ENCODE peak calls at places on chromosomes 11 and 22, in seven cellular contexts. H, J, X, F, E, P and S are unnamed samples.

GRCh38 chr11:117281159-117281558 is 10.0 kb upstream of the BACE1-AS start:
- DNase-seq in E (peak), X (peak), J (peak), F (no peak), P (peak), H (peak), S (no peak)

GRCh38 chr11:59706518-59707285 is 6.9 kb downstream of the OR10V1 start:
- DNase-seq in E (peak), P (no peak), H (no peak), F (no peak), X (no peak), J (no peak), S (no peak)

GRCh38 chr11:69926376-69927050 is 107.3 kb upstream of the FGF3 start:
- DNase-seq in X (no peak), H (peak), E (no peak), P (no peak), J (no peak), F (no peak), S (no peak)

GRCh38 chr11:20597137-20597923 is 2.1 kb upstream of the SLC6A5 start:
- DNase-seq in J (no peak), X (no peak), H (peak), F (no peak), E (no peak), P (no peak), S (no peak)

GRCh38 chr11:69174841-69175240 is 19.1 kb downstream of the SMIM38 start:
- DNase-seq in P (no peak), H (no peak), X (no peak), F (no peak), J (no peak), E (no peak), S (no peak)

GRCh38 chr11:30984442-30984816 is 385.1 kb downstream of the DCDC1 start:
- DNase-seq in J (no peak), H (no peak), X (no peak), E (peak), F (no peak), P (no peak), S (no peak)

GRCh38 chr11:1252371-1253102 is 29.7 kb downstream of the MUC5B start:
- DNase-seq in E (no peak), H (no peak), F (no peak), P (no peak), J (no peak), X (no peak), S (no peak)

GRCh38 chr11:27861706-27862430 is 161.6 kb upstream of the BDNF start:
- DNase-seq in P (no peak), E (peak), H (no peak), X (no peak), J (peak), F (no peak), S (no peak)

GRCh38 chr22:49203863-49204598 is 623.6 kb downstream of the BRD1 start:
- DNase-seq in E (no peak), P (peak), H (peak), J (peak), F (no peak), X (no peak), S (peak)

GRCh38 chr11:68973219-68973618 is 7.6 kb downstream of the MRGPRD start:
- DNase-seq in F (no peak), P (no peak), H (peak), X (no peak), E (no peak), J (no peak), S (no peak)

GRCh38 chr11:79309402-79309801 is 131.4 kb downstream of the TENM4 start:
- DNase-seq in P (no peak), X (no peak), F (no peak), J (no peak), H (no peak), E (no peak), S (no peak)

GRCh38 chr22:38315801-38316339 is 1.4 kb downstream of the CSNK1E start:
- DNase-seq in E (no peak), H (no peak), F (no peak), P (no peak), J (no peak), X (no peak), S (no peak)

GRCh38 chr11:69539416-69540117 is 58.1 kb downstream of the LINC01488 start:
- DNase-seq in X (no peak), H (no peak), J (no peak), E (no peak), P (peak), F (no peak), S (no peak)

GRCh38 chr22:39985383-39986045 is 9.2 kb upstream of the FAM83F start:
- DNase-seq in E (no peak), X (no peak), F (no peak), H (no peak), J (no peak), P (no peak), S (no peak)

GRCh38 chr11:100746448-100746847 is 59.4 kb downstream of the ARHGAP42 start:
- DNase-seq in H (no peak), P (no peak), E (no peak), F (no peak), J (no peak), X (no peak), S (no peak)

GRCh38 chr11:65471410-65471762 is 27.5 kb upstream of the MALAT1 start:
- DNase-seq in J (peak), X (peak), E (peak), F (no peak), H (peak), P (peak), S (peak)

GRCh38 chr11:130434521-130435223 is 6.3 kb upstream of the ADAMTS8 start:
- DNase-seq in P (peak), J (peak), H (peak), F (peak), X (peak), E (peak), S (peak)

GRCh38 chr11:95432714-95433503 is 201.9 kb upstream of the SESN3 start:
- DNase-seq in J (no peak), P (no peak), H (no peak), F (no peak), E (no peak), X (no peak), S (no peak)

GRCh38 chr11:131206671-131207070 is 163.7 kb upstream of the NTM start:
- DNase-seq in J (no peak), P (no peak), F (no peak), H (no peak), E (no peak), X (no peak), S (no peak)

GRCh38 chr22:46027219-46028068 is 50.5 kb upstream of the WNT7B start:
- DNase-seq in J (peak), F (peak), E (no peak), P (peak), X (peak), H (no peak), S (no peak)

GRCh38 chr11:76160856-76161255 is 45.4 kb downstream of the WNT11 start:
- DNase-seq in F (no peak), X (no peak), H (no peak), E (no peak), J (no peak), P (no peak), S (no peak)

GRCh38 chr11:49995559-49995958 is 13.2 kb upstream of the OR4C12 start:
- DNase-seq in X (no peak), E (peak), F (no peak), H (no peak), P (peak), J (no peak), S (no peak)

GRCh38 chr11:34585304-34585869 is 35.5 kb upstream of the EHF start:
- DNase-seq in H (no peak), X (no peak), F (no peak), P (no peak), J (no peak), E (no peak), S (no peak)

GRCh38 chr11:73233211-73233610 is 15.1 kb downstream of the P2RY2 start:
- DNase-seq in F (no peak), P (no peak), J (no peak), E (no peak), X (no peak), H (peak), S (no peak)

GRCh38 chr22:20114506-20115475 is 1.1 kb upstream of the RANBP1 start:
- DNase-seq in E (no peak), H (no peak), F (no peak), P (no peak), X (no peak), J (no peak), S (no peak)

DNA sequence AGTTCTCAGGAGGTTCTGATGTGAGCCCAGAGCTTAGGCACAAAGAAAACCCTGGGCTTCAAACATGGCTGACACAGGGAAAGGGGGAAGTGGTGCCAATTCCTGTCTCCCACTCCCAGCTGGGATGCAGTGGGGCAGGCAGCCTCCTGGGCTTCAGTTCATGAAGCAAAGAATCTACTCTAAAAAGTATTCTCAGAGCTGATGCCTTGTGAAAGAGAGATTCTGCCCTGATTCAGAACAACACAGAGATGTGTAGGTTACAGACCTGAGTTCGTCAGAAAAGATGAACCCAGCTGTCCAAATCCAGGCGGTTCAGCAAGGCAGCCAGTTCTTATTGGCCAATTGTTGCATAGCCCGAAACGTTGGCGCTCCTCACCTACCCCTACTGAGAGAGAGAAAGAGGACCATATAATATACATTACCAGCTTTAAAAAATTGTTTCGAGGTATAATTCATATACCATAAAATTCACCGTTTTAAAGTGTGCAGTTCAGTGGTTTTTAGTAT is 7.4 kb upstream of the TLCD5 start:
- DNase-seq in F (no peak), E (no peak), P (no peak), X (no peak), H (peak), J (no peak), S (no peak)
- H3K4me3 ChIP-seq in F (no peak), E (no peak), P (no peak), X (no peak), H (no peak), J (no peak), S (no peak)

DNA sequence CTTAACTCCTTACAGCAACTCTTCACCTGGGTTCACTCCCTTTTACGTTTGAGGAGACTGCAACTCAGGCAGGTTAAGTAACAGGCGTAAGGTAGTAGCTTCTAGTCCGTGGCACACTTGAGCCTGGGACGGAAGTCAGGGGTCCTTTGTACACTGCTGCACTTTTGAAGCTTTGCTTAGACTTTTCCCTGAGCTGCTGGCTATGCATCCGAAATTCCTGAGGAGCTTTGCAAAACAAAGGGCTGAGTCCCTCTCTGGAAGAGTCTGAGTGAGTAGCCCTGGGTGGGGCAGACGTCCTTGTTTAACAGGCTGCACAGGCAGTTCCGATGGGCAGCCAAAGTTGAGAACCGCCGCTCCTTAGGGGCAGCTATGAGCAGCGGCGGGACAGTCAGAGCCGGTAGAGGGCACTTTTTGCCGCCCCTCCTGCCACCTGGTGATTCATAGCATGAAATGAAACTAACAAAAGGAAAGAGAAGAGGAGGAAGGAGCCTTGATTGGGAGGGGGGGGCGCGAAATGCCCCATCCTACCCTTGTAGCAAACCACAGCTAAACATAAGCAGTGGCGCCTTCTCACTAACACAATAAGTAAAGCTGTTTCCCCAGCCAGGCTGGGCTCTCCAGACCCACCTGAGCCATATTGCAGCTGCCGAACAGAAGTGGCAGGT is 1.4 kb downstream of the TMEM109 start:
- DNase-seq in X (peak), H (peak), F (peak), P (peak), J (peak), E (peak), S (peak)
- TF ChIP-seq POLR2A in X (no peak), H (no peak), F (no peak), P (no peak), J (no peak), E (no peak), S (no peak)

GRCh38 chr22:43128928-43129424 is 14.2 kb downstream of the MCAT start:
- DNase-seq in H (no peak), J (no peak), F (no peak), E (no peak), P (no peak), X (no peak), S (no peak)

GRCh38 chr22:43129426-43130425 is 13.5 kb downstream of the MCAT start:
- DNase-seq in J (no peak), X (no peak), P (no peak), H (no peak), F (no peak), E (no peak), S (no peak)

GRCh38 chr22:43134553-43134952 is 8.6 kb downstream of the MCAT start:
- DNase-seq in J (no peak), P (no peak), H (no peak), E (no peak), F (no peak), X (no peak), S (no peak)

GRCh38 chr22:43133401-43133800 is 9.8 kb downstream of the MCAT start:
- DNase-seq in E (no peak), P (no peak), X (no peak), H (no peak), F (no peak), J (no peak), S (no peak)

DNA sequence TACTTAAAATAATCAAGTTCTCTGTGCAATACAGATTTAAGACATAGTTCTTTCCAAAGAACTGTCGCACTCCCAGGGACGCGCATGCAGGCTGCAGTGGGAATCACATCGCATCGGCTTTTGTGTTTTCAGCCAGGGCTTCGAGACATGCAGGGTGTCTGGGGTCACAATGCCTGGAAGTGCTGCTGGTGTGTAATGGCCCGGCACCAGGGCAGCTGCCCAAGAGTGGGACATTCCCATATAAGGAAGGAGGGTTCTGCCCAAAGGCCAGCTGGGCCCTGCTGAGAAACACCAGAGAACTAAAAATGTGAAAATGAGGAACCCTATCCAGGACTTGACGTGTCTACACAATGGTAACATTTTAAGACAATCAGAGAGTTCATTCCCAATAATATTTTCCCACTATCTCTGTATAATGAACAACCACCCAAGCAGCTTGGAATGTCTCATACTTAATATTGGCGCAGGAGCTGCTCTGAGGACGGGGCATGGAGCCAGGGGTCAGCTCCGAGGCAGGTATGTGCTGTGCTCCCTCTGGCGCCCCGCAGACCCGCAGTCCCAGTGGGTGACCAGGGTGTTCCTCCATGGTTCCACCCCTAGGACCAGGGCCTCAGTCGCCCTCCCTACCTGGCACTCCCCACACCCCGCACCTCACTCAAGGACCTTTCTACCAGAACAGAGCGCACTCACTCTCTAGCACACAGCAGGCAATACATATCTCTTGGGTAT is 11.3 kb downstream of the MCAT start:
- DNase-seq in F (no peak), H (no peak), P (peak), E (no peak), J (no peak), X (no peak), S (no peak)
- H3K4me3 ChIP-seq in F (no peak), H (no peak), P (no peak), E (no peak), J (no peak), X (no peak), S (no peak)

DNA sequence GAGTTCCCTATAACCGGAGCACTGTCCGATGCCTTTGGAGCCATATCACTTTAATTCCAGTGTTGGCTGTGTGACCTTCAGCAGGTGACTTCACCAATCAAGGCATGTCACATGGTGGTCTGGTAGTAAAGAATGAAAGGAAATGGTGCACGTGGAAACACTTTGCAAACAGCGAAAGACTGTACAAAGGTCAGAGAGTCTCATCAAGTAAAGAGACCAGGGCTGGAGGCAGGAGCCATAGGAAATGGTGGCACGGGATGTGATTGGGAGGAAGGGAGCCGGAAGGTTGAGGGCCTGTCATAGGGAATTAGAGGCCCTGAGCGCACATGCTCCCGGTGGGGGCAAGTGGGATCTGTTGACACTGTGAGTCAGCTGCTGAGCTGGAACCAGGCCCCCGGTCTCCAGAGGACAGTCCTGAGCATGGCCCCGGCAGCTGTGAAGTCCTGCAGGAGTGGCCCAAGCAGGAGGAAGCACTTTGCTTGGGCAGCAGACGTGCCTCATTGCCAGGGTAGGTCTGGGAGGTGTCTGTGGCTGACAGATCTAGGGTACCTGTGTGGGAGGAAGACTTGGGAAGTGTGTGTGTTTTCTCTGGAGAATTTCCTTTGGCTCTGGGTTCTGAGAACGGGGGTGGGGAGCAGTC is 2.0 kb downstream of the DAGLA start:
- DNase-seq in P (no peak), H (no peak), X (no peak), J (no peak), E (no peak), F (no peak), S (peak)
- TF ChIP-seq POLR2A in P (no peak), H (no peak), X (no peak), J (no peak), E (no peak), F (no peak), S (no peak)

GRCh38 chr11:105151936-105152554 is 12.5 kb upstream of the CARD18 start:
- DNase-seq in X (no peak), H (no peak), J (no peak), F (no peak), E (no peak), P (no peak), S (no peak)
- H3K4me3 ChIP-seq in X (no peak), H (no peak), J (no peak), F (no peak), E (no peak), P (no peak), S (no peak)

DNA sequence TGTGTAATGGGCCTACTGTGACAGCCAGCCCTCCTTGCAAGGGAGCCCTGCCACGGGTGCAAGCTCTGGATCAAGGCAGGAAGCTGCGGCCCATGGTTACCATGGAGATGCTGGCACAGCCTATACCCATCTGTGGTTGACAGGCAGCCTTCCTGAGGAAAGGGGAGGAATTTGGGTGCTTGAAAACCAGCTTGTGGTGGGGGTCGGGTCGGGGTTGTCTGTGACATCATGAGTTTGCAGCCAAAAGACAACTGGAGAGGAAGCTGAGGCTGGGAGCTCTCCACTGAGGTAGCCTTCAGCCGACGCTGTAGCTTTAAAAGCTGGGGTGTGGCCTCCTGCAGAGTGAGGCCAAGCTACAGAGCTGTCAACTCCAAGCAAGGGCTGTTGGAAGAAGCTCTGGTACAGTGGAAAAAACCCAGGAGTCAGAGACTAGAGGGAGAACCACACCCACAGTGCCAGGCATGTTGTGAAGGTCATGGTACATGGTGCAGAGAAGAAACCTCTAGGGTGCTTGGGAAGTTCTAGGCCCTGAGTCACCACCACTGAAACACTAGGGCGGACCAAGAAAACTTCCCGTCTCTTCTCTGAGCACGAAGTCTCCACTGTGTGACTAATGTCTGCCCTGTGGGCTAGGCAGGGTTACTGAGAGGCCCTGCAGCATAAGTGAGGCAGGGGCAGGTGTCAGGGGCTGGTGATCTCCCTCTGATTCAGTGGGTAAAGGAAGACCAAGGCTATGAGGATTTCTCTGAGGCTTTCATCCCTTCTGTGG is 10.8 kb upstream of the LDHA start:
- DNase-seq in F (peak), X (peak), E (peak), H (peak), J (peak), P (peak), S (peak)
- TF ChIP-seq POLR2A in F (no peak), X (no peak), E (no peak), H (no peak), J (no peak), P (no peak), S (no peak)